ENCODE peak calls at places on chromosome 18, in four cellular contexts. R, W, O and J are unnamed samples.

GRCh38 chr18:13381907-13382682 is 163.5 kb downstream of the LDLRAD4 start:
- DNase-seq in W (peak; percentile 38), O (peak; percentile 31), R (peak; percentile 78), J (peak; percentile 76)

GRCh38 chr18:65753520-65753919 is 2.7 kb downstream of the CDH7 start:
- DNase-seq in O (peak; percentile 13), R (no peak), W (peak; percentile 9), J (peak; percentile 1)

GRCh38 chr18:43970656-43971055 is 693.4 kb upstream of the SYT4 start:
- DNase-seq in O (peak; percentile 63), R (no peak), W (no peak), J (peak; percentile 49)

GRCh38 chr18:75083761-75084160 is 125.2 kb downstream of the PTGR3 start:
- DNase-seq in W (no peak), R (no peak), O (no peak), J (no peak)

GRCh38 chr18:36762074-36762473 is 66.7 kb downstream of the TPGS2 start:
- DNase-seq in R (no peak), W (no peak), O (peak; percentile 22), J (no peak)

GRCh38 chr18:6748241-6748640 is 18.7 kb downstream of the ARHGAP28 start:
- DNase-seq in W (no peak), R (no peak), O (no peak), J (no peak)

GRCh38 chr18:9779630-9780029 is 71.5 kb downstream of the RAB31 start:
- DNase-seq in W (no peak), R (peak; percentile 41), O (peak; percentile 48), J (peak; percentile 57)

GRCh38 chr18:677951-678363 is 20.5 kb downstream of the TYMS start:
- DNase-seq in R (no peak), O (no peak), W (no peak), J (no peak)

GRCh38 chr18:51135795-51136194 is 61.7 kb downstream of the MEX3C start:
- DNase-seq in R (no peak), W (no peak), O (no peak), J (no peak)

GRCh38 chr18:43661570-43661969 is 384.3 kb upstream of the SYT4 start:
- DNase-seq in O (peak; percentile 85), R (peak; percentile 63), W (peak; percentile 56), J (peak; percentile 77)

GRCh38 chr18:4639628-4640310 is 184.7 kb upstream of the DLGAP1 start:
- DNase-seq in R (no peak), W (peak; percentile 10), O (no peak), J (no peak)

GRCh38 chr18:34543940-34544339 is 166.2 kb upstream of the DTNA start:
- DNase-seq in R (no peak), W (no peak), O (no peak), J (no peak)

GRCh38 chr18:74785632-74786031 is 188.0 kb downstream of the ZNF407 start:
- DNase-seq in R (no peak), W (no peak), O (no peak), J (no peak)

GRCh38 chr18:9619545-9619944 is 5.2 kb upstream of the PPP4R1 start:
- DNase-seq in W (no peak), O (peak; percentile 56), R (peak; percentile 71), J (peak; percentile 75)

GRCh38 chr18:8400193-8400752 is 209.0 kb upstream of the RAB12 start:
- DNase-seq in R (no peak), O (no peak), W (no peak), J (no peak)

GRCh38 chr18:46917108-46917807 is at the start of the genes KATNAL2 and PIAS2:
- DNase-seq in O (peak; percentile 92), R (peak; percentile 82), W (no peak), J (peak; percentile 69)

GRCh38 chr18:21112140-21112473 is 494 bp upstream of the ROCK1 start:
- DNase-seq in O (no peak), R (no peak), W (no peak), J (no peak)

GRCh38 chr18:74082476-74083070 is 65.1 kb downstream of the FBXO15 start:
- DNase-seq in W (no peak), R (peak; percentile 47), O (peak; percentile 76), J (peak; percentile 24)

GRCh38 chr18:75612491-75612890 is 185.0 kb upstream of the SMIM21 start:
- DNase-seq in W (no peak), O (no peak), R (no peak), J (no peak)

GRCh38 chr18:2912357-2913299 is 65.8 kb downstream of the EMILIN2 start:
- DNase-seq in O (no peak), R (no peak), W (no peak), J (no peak)

GRCh38 chr18:21052385-21052784 is 59.2 kb downstream of the ROCK1 start:
- DNase-seq in W (no peak), O (no peak), R (no peak), J (no peak)

GRCh38 chr18:75507636-75508035 is 80.1 kb upstream of the SMIM21 start:
- DNase-seq in R (peak; percentile 52), W (no peak), O (peak; percentile 34), J (no peak)

GRCh38 chr18:6366776-6367175 is 47.9 kb downstream of the L3MBTL4 start:
- DNase-seq in W (no peak), O (no peak), R (no peak), J (no peak)

GRCh38 chr18:61333746-61334490 is 688 bp downstream of the CDH20 start:
- DNase-seq in W (no peak), R (peak; percentile 18), O (peak; percentile 52), J (no peak)

GRCh38 chr18:63261029-63261428 is 58.5 kb downstream of the BCL2 start:
- DNase-seq in W (no peak), R (no peak), O (no peak), J (no peak)

DNA sequence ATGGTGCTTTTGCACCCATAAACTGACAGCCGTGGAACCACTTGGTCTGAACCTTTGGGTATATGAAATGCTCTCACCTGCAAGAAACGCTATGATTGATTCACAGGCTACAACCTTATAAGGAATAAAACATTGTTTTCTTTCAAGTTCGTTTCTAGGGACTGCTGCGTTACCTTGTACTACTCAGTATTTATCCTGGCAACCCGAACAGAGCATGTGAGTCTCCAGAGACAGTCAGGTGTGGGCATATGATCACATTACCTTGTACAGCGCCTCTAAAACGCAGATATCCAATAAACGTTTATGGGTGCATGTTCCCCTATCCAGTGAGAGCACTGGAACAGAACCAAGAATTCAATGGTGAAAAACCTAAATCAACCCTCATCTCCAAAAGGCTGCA is 1.7 kb downstream of the CCBE1 start:
- DNase-seq in R (no peak), W (no peak), O (peak; percentile 33), J (no peak)
- H3K4me3 ChIP-seq in R (peak overlapping the region; percentile 83), W (no peak overlapping the region), O (peak overlapping the region; percentile 97), J (peak overlapping the region; percentile 76)

GRCh38 chr18:48951448-48952286 is 902 bp upstream of the SMAD7 start:
- DNase-seq in R (peak; percentile 95), W (no peak), O (peak; percentile 95), J (peak; percentile 92)
- TF ChIP-seq CTCF in R (no peak), W (no peak), O (peak; percentile 17), J (no peak)

GRCh38 chr18:22198163-22198562 is 28.8 kb downstream of the GATA6 start:
- DNase-seq in R (no peak), O (no peak), W (no peak), J (no peak)
- H3K4me3 ChIP-seq in R (no peak overlapping the region), O (no peak overlapping the region), W (no peak overlapping the region), J (no peak overlapping the region)

DNA sequence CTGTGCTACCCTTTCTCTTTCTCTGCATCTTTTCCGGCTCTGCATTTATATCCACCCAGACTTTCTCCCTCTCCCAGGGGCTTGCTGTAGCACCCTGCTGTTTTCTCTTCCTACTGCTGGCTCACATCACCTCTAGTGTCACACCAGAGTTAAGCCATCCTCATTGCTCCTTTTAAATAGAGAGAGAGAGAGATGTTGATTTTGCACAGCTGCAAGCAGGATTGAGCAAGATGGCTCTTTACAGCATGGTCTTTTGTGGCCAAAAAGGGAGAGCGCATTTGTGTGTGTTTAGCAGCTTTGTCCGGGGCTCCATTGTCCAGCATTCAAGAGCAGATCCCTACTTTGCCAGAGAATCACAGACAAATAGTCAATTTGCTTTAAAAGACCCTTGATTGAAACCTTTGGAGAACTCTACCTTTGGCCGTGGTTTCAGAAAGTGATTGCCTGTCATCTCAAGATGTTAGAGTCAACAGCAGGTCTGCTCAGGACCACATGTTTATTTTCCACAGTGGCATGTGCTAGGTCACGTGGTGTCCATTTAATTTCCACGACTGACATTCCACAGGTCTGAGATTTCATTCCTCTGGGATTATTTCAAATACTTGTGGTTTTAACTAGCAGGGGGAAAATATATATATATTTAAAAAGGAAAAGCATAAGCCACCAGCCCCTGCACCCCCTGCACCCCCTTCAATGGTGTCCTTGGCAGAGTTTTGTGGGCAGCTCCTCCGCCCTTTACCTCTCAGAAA is 360.0 kb upstream of the SLC14A2 start:
- DNase-seq in R (peak; percentile 89), W (peak; percentile 42), O (peak; percentile 92), J (peak; percentile 79)
- TF ChIP-seq CTCF in R (no peak), W (no peak), O (no peak), J (no peak)

DNA sequence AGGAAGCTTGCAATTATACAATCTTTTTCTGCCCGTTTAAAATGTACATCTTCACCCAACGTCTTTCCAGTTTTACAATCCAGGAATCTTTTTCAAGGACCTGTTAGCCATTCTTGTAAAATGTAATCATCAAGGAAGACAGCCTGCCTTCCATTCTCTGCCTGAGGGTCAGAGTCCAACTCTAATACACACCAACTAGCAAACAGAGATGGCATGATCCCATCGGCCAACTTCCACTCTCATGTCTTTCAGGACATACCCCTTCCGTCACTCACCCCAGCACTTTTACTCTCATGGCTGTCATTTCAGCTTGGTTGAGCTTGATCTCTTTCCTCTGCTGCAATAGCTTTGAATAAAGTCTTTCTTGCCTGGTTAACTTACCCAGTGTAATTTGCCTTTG is 172.5 kb upstream of the NETO1 start:
- DNase-seq in R (no peak), W (no peak), O (no peak), J (no peak)
- H3K4me3 ChIP-seq in R (no peak overlapping the region), W (no peak overlapping the region), O (no peak overlapping the region), J (no peak overlapping the region)

GRCh38 chr18:24023185-24023814 is 8.7 kb downstream of the TTC39C start:
- DNase-seq in R (no peak), O (no peak), W (no peak), J (no peak)
- TF ChIP-seq CTCF in R (no peak), O (no peak), W (no peak), J (no peak)

GRCh38 chr18:79547413-79548076 is 132.1 kb upstream of the CTDP1 start:
- DNase-seq in W (no peak), O (no peak), R (no peak), J (no peak)
- H3K4me3 ChIP-seq in W (no peak overlapping the region), O (no peak overlapping the region), R (no peak overlapping the region), J (no peak overlapping the region)

GRCh38 chr18:26840965-26841364 is 24.5 kb downstream of the AQP4 start:
- DNase-seq in O (no peak), W (no peak), R (no peak), J (no peak)
- TF ChIP-seq CTCF in O (no peak), W (no peak), R (no peak), J (no peak)